ENCODE peak calls at places on chromosomes 1 and 21, in nine cellular contexts. H is fibroblast of lung; F is transverse colon; N is OCI-LY7; C is aorta; X is SJSA1; J is CD4-positive, CD25-positive, alpha-beta regulatory T cell; P is cardiac muscle cell; B is GM23338. Q is an unnamed sample.

GRCh38 chr1:25737151-25737550 is 62.8 kb upstream of the SELENON start:
- DNase-seq in N (no peak), C (peak; percentile 70), X (no peak), P (no peak), H (no peak), F (no peak), J (no peak), B (no peak), Q (no peak)

GRCh38 chr1:240734001-240734400 is 122.0 kb upstream of the GREM2 start:
- DNase-seq in X (no peak), N (no peak), P (no peak), B (no peak), F (no peak), C (no peak), J (no peak), H (no peak), Q (no peak)

GRCh38 chr1:8408151-8408839 is 90.4 kb downstream of the SLC45A1 start:
- DNase-seq in B (peak; percentile 53), F (peak; percentile 82), H (peak; percentile 96), P (peak; percentile 97), N (no peak), C (no peak), J (no peak), X (peak; percentile 62), Q (peak; percentile 95)

GRCh38 chr1:20359451-20360330 is 69.0 kb downstream of the VWA5B1 start:
- DNase-seq in P (no peak), X (no peak), H (no peak), B (no peak), J (no peak), F (peak; percentile 33), C (no peak), N (peak; percentile 82), Q (peak; percentile 82)

GRCh38 chr1:18901952-18902522 is 318 bp downstream of the ALDH4A1 start:
- DNase-seq in F (no peak), P (peak; percentile 10), X (no peak), J (no peak), B (peak; percentile 35), C (no peak), N (peak; percentile 26), H (no peak), Q (no peak)

GRCh38 chr1:85024736-85025135 is 23.6 kb downstream of the MCOLN3 start:
- DNase-seq in H (no peak), N (no peak), P (no peak), J (no peak), F (no peak), B (peak; percentile 40), C (no peak), X (no peak), Q (no peak)

GRCh38 chr1:6580588-6581270 is 935 bp downstream of the ZBTB48 start:
- DNase-seq in P (no peak), H (no peak), F (no peak), J (no peak), C (no peak), B (peak; percentile 54), N (peak; percentile 32), X (no peak), Q (peak; percentile 22)

GRCh38 chr1:228465134-228465533 is 22.0 kb upstream of the RNF187 start:
- DNase-seq in X (no peak), H (no peak), B (peak; percentile 28), P (no peak), F (no peak), J (no peak), N (peak; percentile 37), C (no peak), Q (no peak)

GRCh38 chr1:27650527-27651175 is 15.7 kb upstream of the FGR start:
- DNase-seq in P (peak; percentile 83), J (no peak), B (peak; percentile 80), C (no peak), F (no peak), N (no peak), X (peak; percentile 16), H (peak; percentile 72), Q (no peak)

GRCh38 chr1:205357567-205357966 is 845 bp upstream of the KLHDC8A start:
- DNase-seq in N (no peak), B (no peak), C (no peak), F (no peak), H (no peak), P (no peak), X (no peak), J (no peak), Q (no peak)

GRCh38 chr1:63824386-63824898 is 50.6 kb downstream of the ROR1 start:
- DNase-seq in H (no peak), F (no peak), J (no peak), C (no peak), X (no peak), P (no peak), B (no peak), N (no peak), Q (no peak)

GRCh38 chr1:39845569-39846566 is 37.4 kb downstream of the TRIT1 start:
- DNase-seq in F (peak; percentile 92), B (no peak), C (peak; percentile 80), X (peak; percentile 64), N (peak; percentile 37), H (peak; percentile 86), P (peak; percentile 93), J (peak; percentile 75), Q (peak; percentile 95)

GRCh38 chr1:210123924-210124589 is 108.5 kb upstream of the SERTAD4 start:
- DNase-seq in J (no peak), C (no peak), F (no peak), N (no peak), X (peak; percentile 35), B (no peak), P (peak; percentile 17), H (peak; percentile 23), Q (no peak)

GRCh38 chr1:58331156-58331555 is 215.4 kb downstream of the OMA1 start:
- DNase-seq in C (no peak), P (peak; percentile 4), F (no peak), J (no peak), X (no peak), H (no peak), B (no peak), N (no peak), Q (no peak)

GRCh38 chr1:235642021-235642942 is 7.3 kb downstream of the GNG4 start:
- DNase-seq in X (peak; percentile 66), C (no peak), F (no peak), P (peak; percentile 60), B (peak; percentile 59), N (peak; percentile 9), J (peak; percentile 22), H (peak; percentile 51), Q (peak; percentile 19)

GRCh38 chr1:150176593-150176992 is 26.9 kb downstream of the PLEKHO1 start:
- DNase-seq in H (peak; percentile 67), X (no peak), J (no peak), P (no peak), F (no peak), C (no peak), N (no peak), B (no peak), Q (no peak)

GRCh38 chr1:233575450-233575849 is 38.5 kb upstream of the KCNK1 start:
- DNase-seq in C (no peak), F (no peak), H (no peak), J (no peak), N (no peak), P (no peak), X (no peak), B (no peak), Q (no peak)

GRCh38 chr21:33246506-33246905 is 16.8 kb downstream of the IFNAR2 start:
- DNase-seq in J (no peak), X (no peak), F (no peak), C (no peak), N (no peak), H (no peak), P (no peak), B (no peak), Q (no peak)

GRCh38 chr21:24823247-24823646 is 784.0 kb downstream of the MRPL39 start:
- DNase-seq in F (no peak), H (no peak), N (no peak), B (no peak), P (no peak), C (no peak), J (no peak), X (no peak), Q (no peak)

GRCh38 chr21:38798481-38798882 is 7.2 kb upstream of the ETS2 start:
- DNase-seq in B (no peak), J (no peak), X (peak; percentile 59), N (no peak), C (no peak), F (peak; percentile 84), P (peak; percentile 50), H (no peak), Q (peak; percentile 95)

GRCh38 chr1:178819123-178819522 is 51.8 kb downstream of the ANGPTL1 start:
- DNase-seq in F (no peak), X (no peak), J (no peak), H (no peak), C (no peak), P (no peak), B (peak; percentile 2), N (no peak), Q (no peak)

GRCh38 chr1:224259986-224260385 is 70.0 kb downstream of the NVL start:
- DNase-seq in H (no peak), B (no peak), F (no peak), X (peak; percentile 52), P (peak; percentile 13), J (no peak), N (no peak), C (no peak), Q (no peak)

GRCh38 chr1:16433066-16433465 is 4.2 kb downstream of the SPATA21 start:
- DNase-seq in N (peak; percentile 75), B (no peak), F (no peak), C (no peak), J (no peak), X (no peak), P (no peak), H (no peak), Q (no peak)

GRCh38 chr1:169381162-169381561 is 13.2 kb downstream of the BLZF1 start:
- DNase-seq in X (no peak), P (no peak), H (no peak), J (no peak), C (no peak), N (no peak), B (no peak), F (no peak), Q (no peak)
- H3K36me3 ChIP-seq in X (peaks cover 56% of the 10 kb centered on the region), P (peaks cover 46% of the 10 kb centered on the region), H (peaks cover 8% of the 10 kb centered on the region), J (peaks cover 85% of the 10 kb centered on the region), C (peaks cover 4% of the 10 kb centered on the region), N (peaks cover 49% of the 10 kb centered on the region), B (peaks cover 15% of the 10 kb centered on the region), F (no peaks in the 10 kb centered on the region), Q (peaks cover 20% of the 10 kb centered on the region)

GRCh38 chr1:109225248-109226077 is 11.7 kb downstream of the SARS1 start:
- DNase-seq in B (no peak), J (no peak), X (no peak), H (no peak), C (no peak), F (no peak), N (no peak), P (no peak), Q (no peak)
- H3K36me3 ChIP-seq in B (no peaks in the 10 kb centered on the region), J (peaks cover 65% of the 10 kb centered on the region), X (peaks cover 69% of the 10 kb centered on the region), H (peaks cover 9% of the 10 kb centered on the region), C (peaks cover 8% of the 10 kb centered on the region), F (no peaks in the 10 kb centered on the region), N (peaks cover 96% of the 10 kb centered on the region), P (peaks cover 27% of the 10 kb centered on the region), Q (peaks cover 17% of the 10 kb centered on the region)

GRCh38 chr1:89703469-89703868 is 70.5 kb downstream of the LRRC8C start:
- DNase-seq in C (no peak), H (no peak), J (no peak), N (no peak), F (no peak), X (no peak), B (no peak), P (no peak), Q (no peak)
- H3K36me3 ChIP-seq in C (no peaks in the 10 kb centered on the region), H (no peaks in the 10 kb centered on the region), J (peaks cover 16% of the 10 kb centered on the region), N (no peaks in the 10 kb centered on the region), F (no peaks in the 10 kb centered on the region), X (peaks cover 8% of the 10 kb centered on the region), B (no peaks in the 10 kb centered on the region), P (no peaks in the 10 kb centered on the region), Q (no peaks in the 10 kb centered on the region)

GRCh38 chr21:46003575-46004007 is 22.0 kb downstream of the COL6A1 start:
- DNase-seq in N (no peak), J (no peak), C (peak; percentile 74), P (no peak), F (no peak), X (no peak), H (no peak), B (no peak), Q (no peak)
- H3K36me3 ChIP-seq in N (no peaks in the 10 kb centered on the region), J (no peaks in the 10 kb centered on the region), C (peaks cover 23% of the 10 kb centered on the region), P (peaks cover under 1% of the 10 kb centered on the region), F (no peaks in the 10 kb centered on the region), X (peaks cover 29% of the 10 kb centered on the region), H (peaks cover 49% of the 10 kb centered on the region), B (peaks cover 6% of the 10 kb centered on the region), Q (no peaks in the 10 kb centered on the region)

Q was measured in small intestine.